ENCODE peak calls at places on chromosome 4, in eight cellular contexts. E, W, K, I, Z, R, U and Q are unnamed samples.

GRCh38 chr4:113181289-113182007 is 132.0 kb downstream of the ANK2 start:
- DNase-seq in K (no peak), Z (no peak), I (no peak), E (no peak), R (no peak), W (no peak), U (no peak), Q (no peak)

GRCh38 chr4:139656614-139657486 is 8.8 kb upstream of the MGST2 start:
- DNase-seq in K (peak), U (no peak), E (no peak), W (peak), R (peak), Z (peak), I (peak), Q (no peak)

GRCh38 chr4:60683953-60684352 is 516.2 kb upstream of the ADGRL3 start:
- DNase-seq in W (no peak), R (peak), E (no peak), I (peak), U (no peak), K (no peak), Z (no peak), Q (no peak)

GRCh38 chr4:137705171-137705783 is 173.0 kb upstream of the PCDH18 start:
- DNase-seq in R (peak), Z (no peak), U (peak), W (no peak), E (no peak), K (no peak), I (peak), Q (peak)

GRCh38 chr4:147780137-147780777 is 48.4 kb downstream of the ARHGAP10 start:
- DNase-seq in I (no peak), Z (no peak), K (no peak), U (peak), R (no peak), W (no peak), E (no peak), Q (no peak)

GRCh38 chr4:8607603-8608481 is 15.3 kb downstream of the CPZ start:
- DNase-seq in W (peak), E (peak), U (no peak), I (no peak), Z (peak), K (no peak), R (no peak), Q (no peak)

GRCh38 chr4:16626945-16627344 is 271.5 kb downstream of the LDB2 start:
- DNase-seq in I (peak), K (no peak), E (no peak), U (peak), R (peak), Z (no peak), W (peak), Q (peak)

GRCh38 chr4:140935259-140935658 is 179.1 kb upstream of the TBC1D9 start:
- DNase-seq in Z (no peak), I (peak), R (peak), E (no peak), K (no peak), W (peak), U (peak), Q (no peak)

GRCh38 chr4:33930497-33930896 is 2313.8 kb downstream of the ARAP2 start:
- DNase-seq in K (no peak), U (no peak), I (peak), E (no peak), R (peak), Z (no peak), W (no peak), Q (no peak)

GRCh38 chr4:143358923-143359694 is 22.4 kb downstream of the GAB1 start:
- DNase-seq in W (no peak), K (peak), U (no peak), I (peak), R (peak), E (peak), Z (no peak), Q (peak)

GRCh38 chr4:114472269-114473032 is 126.2 kb upstream of the UGT8 start:
- DNase-seq in Z (no peak), K (no peak), E (no peak), W (no peak), U (no peak), I (no peak), R (no peak), Q (no peak)

GRCh38 chr4:180828455-180829018 is 1414.7 kb upstream of the TENM3 start:
- DNase-seq in R (peak), Z (peak), I (peak), W (no peak), K (no peak), U (no peak), E (no peak), Q (peak)

GRCh38 chr4:40227284-40227683 is 30.5 kb downstream of the RHOH start:
- DNase-seq in K (no peak), U (no peak), E (no peak), I (no peak), R (no peak), W (no peak), Z (no peak), Q (no peak)

GRCh38 chr4:179465131-179465797 is 2023.0 kb upstream of the AGA start:
- DNase-seq in U (no peak), W (no peak), I (peak), E (no peak), K (no peak), R (no peak), Z (peak), Q (peak)

GRCh38 chr4:38140643-38141203 is 180.5 kb downstream of the PTTG2 start:
- DNase-seq in K (no peak), R (no peak), I (no peak), U (no peak), Z (no peak), E (no peak), W (no peak), Q (no peak)

GRCh38 chr4:6889101-6889735 is 20.4 kb upstream of the TBC1D14 start:
- DNase-seq in K (no peak), E (no peak), Z (no peak), I (no peak), W (peak), R (no peak), U (no peak), Q (no peak)

GRCh38 chr4:185480016-185480732 is 8.6 kb upstream of the CCDC110 start:
- DNase-seq in W (no peak), K (no peak), I (no peak), U (no peak), R (no peak), Z (peak), E (no peak), Q (no peak)

GRCh38 chr4:44221407-44221806 is 227.2 kb downstream of the KCTD8 start:
- DNase-seq in W (peak), Z (no peak), E (no peak), I (no peak), K (no peak), R (no peak), U (no peak), Q (no peak)

GRCh38 chr4:69896530-69897116 is 34.2 kb upstream of the CSN1S1 start:
- DNase-seq in K (no peak), Z (peak), W (no peak), R (peak), I (peak), E (no peak), U (no peak), Q (no peak)

GRCh38 chr4:182578402-182578801 is 335.2 kb downstream of the TENM3 start:
- DNase-seq in W (no peak), E (no peak), I (peak), Z (peak), K (peak), R (peak), U (no peak), Q (peak)

GRCh38 chr4:47913328-47913727 is 1.1 kb downstream of the NFXL1 start:
- DNase-seq in R (peak), U (no peak), K (no peak), Z (peak), W (no peak), I (no peak), E (no peak), Q (no peak)

GRCh38 chr4:47913858-47914218 is 545 bp downstream of the NFXL1 start:
- DNase-seq in Z (peak), E (peak), W (peak), U (no peak), R (no peak), K (peak), I (no peak), Q (no peak)

GRCh38 chr4:47914219-47914925 is at the start of gene NFXL1:
- DNase-seq in U (peak), W (peak), R (peak), E (peak), K (peak), Z (peak), I (peak), Q (peak)

GRCh38 chr4:47914926-47915237 is 499 bp upstream of the NFXL1 start:
- DNase-seq in I (no peak), U (no peak), K (no peak), W (no peak), Z (no peak), R (no peak), E (no peak), Q (no peak)

DNA sequence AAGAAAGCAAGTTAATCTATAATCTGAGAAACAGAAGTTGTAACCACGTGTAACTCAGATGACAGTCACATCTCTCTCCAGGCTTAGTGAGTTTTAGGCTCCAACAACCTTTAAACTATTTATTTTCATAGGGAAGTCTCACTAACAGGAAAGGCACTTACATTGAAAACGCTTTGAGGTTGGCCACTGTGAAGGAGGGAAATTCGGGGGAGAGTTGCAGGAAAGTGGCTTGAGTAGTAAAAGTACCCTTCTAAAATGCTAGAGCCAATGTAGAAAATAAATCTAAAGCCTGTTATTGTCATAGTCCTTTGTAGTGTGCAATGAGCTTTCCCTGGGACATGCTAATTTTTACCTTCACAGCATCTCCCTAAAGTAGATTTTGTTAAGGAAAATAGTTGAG is 995 bp upstream of the NFXL1 start:
- DNase-seq in R (no peak), I (no peak), W (no peak), K (no peak), E (no peak), Z (no peak), U (no peak), Q (no peak)
- H3K4me3 ChIP-seq in R (no peak), I (no peak), W (no peak), K (no peak), E (no peak), Z (peak), U (no peak), Q (no peak)

GRCh38 chr4:5805270-5805669 is 87.6 kb downstream of the CRMP1 start:
- DNase-seq in W (no peak), K (no peak), U (no peak), R (no peak), Z (no peak), E (peak), I (no peak), Q (no peak)

GRCh38 chr4:5801696-5802095 is 90.7 kb downstream of the EVC start:
- DNase-seq in U (no peak), I (no peak), K (no peak), E (peak), W (no peak), R (no peak), Z (no peak), Q (no peak)

GRCh38 chr4:5802565-5802964 is 90.3 kb downstream of the CRMP1 start:
- DNase-seq in U (no peak), E (peak), K (no peak), W (no peak), R (no peak), I (no peak), Z (no peak), Q (no peak)

GRCh38 chr4:5808081-5808741 is 84.7 kb downstream of the CRMP1 start:
- DNase-seq in I (peak), W (no peak), R (peak), K (no peak), U (no peak), Z (no peak), E (peak), Q (no peak)

DNA sequence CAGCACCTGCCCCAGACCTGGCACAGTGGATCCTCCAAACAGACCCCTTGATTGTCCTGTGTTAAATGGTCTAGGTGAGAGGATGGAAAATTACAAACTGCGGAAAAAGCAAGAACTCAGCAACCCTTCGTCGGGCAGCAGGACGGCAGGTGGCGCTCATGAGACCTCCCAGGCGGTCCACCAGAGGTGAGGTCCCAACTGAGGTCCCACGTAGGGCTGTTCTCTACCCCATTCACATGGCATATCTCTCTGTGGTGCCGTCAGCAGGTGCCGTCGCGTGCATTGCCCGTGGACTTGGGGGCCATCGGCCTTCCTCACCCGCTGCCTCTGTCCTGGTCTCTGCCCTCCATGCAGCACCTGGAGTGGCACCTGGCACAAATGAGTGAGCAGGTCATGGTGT is 88.2 kb downstream of the CRMP1 start:
- DNase-seq in E (peak), W (no peak), U (no peak), R (no peak), I (no peak), K (no peak), Z (peak), Q (no peak)
- TF ChIP-seq CTCF in E (no peak), W (no peak), U (no peak), R (no peak), I (no peak), K (no peak), Z (peak), Q (no peak)

GRCh38 chr4:133146192-133146573 is 2.9 kb upstream of the PCDH10 start:
- DNase-seq in U (no peak), K (no peak), I (no peak), R (no peak), E (no peak), Z (no peak), W (no peak), Q (no peak)
- H3K4me3 ChIP-seq in U (peak), K (no peak), I (peak), R (no peak), E (peak), Z (peak), W (no peak), Q (peak)

GRCh38 chr4:132593717-132594400 is 555.2 kb upstream of the PCDH10 start:
- DNase-seq in W (no peak), I (peak), K (no peak), Z (no peak), E (no peak), U (no peak), R (no peak), Q (no peak)

GRCh38 chr4:132592850-132593249 is 556.2 kb upstream of the PCDH10 start:
- DNase-seq in K (no peak), E (no peak), W (no peak), U (no peak), I (no peak), R (no peak), Z (no peak), Q (no peak)

GRCh38 chr4:132596186-132596585 is 552.9 kb upstream of the PCDH10 start:
- DNase-seq in Z (no peak), I (no peak), K (no peak), R (no peak), W (no peak), E (no peak), U (no peak), Q (no peak)

GRCh38 chr4:132587626-132588025 is 561.5 kb upstream of the PCDH10 start:
- DNase-seq in Z (no peak), K (no peak), W (no peak), I (peak), U (no peak), R (no peak), E (no peak), Q (peak)

GRCh38 chr4:132592340-132592739 is 556.8 kb upstream of the PCDH10 start:
- DNase-seq in I (no peak), R (no peak), Z (no peak), U (no peak), W (no peak), E (no peak), K (no peak), Q (no peak)
- TF ChIP-seq CTCF in I (no peak), R (no peak), Z (peak), U (no peak), W (no peak), E (no peak), K (no peak), Q (no peak)

GRCh38 chr4:42786350-42787070 is 106.0 kb upstream of the GRXCR1 start:
- DNase-seq in E (no peak), Z (peak), K (peak), I (no peak), W (no peak), U (no peak), R (no peak), Q (no peak)
- H3K4me3 ChIP-seq in E (no peak), Z (no peak), K (no peak), I (no peak), W (no peak), U (no peak), R (no peak), Q (no peak)

DNA sequence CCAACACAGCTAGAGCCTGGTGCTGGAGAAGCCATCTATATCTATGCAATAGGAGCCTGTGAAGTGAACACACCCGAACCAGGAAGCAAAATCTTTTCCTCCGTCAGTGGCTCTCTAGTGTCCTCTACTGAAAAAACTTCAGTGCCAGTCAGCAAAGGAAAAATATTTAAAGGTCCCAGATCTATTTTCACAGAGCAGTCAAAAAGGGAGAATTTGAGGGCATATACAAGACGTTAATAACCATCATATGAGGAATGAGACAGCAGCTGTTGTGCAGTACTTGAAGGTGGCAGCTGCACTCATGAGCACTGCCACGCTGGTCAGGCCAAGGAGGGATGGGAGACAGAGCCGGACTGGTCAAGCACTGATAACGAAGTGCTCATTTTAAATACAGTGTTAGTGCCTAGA is 14.4 kb downstream of the MCUB start:
- DNase-seq in W (no peak), Z (peak), I (peak), R (peak), U (no peak), K (no peak), E (no peak), Q (no peak)
- TF ChIP-seq CTCF in W (no peak), Z (peak), I (peak), R (no peak), U (no peak), K (no peak), E (no peak), Q (no peak)

GRCh38 chr4:103478210-103478609 is 241.6 kb downstream of the TACR3 start:
- DNase-seq in E (no peak), R (no peak), I (no peak), U (no peak), K (no peak), Z (peak), W (no peak), Q (no peak)
- H3K4me3 ChIP-seq in E (no peak), R (no peak), I (no peak), U (no peak), K (no peak), Z (no peak), W (no peak), Q (no peak)

DNA sequence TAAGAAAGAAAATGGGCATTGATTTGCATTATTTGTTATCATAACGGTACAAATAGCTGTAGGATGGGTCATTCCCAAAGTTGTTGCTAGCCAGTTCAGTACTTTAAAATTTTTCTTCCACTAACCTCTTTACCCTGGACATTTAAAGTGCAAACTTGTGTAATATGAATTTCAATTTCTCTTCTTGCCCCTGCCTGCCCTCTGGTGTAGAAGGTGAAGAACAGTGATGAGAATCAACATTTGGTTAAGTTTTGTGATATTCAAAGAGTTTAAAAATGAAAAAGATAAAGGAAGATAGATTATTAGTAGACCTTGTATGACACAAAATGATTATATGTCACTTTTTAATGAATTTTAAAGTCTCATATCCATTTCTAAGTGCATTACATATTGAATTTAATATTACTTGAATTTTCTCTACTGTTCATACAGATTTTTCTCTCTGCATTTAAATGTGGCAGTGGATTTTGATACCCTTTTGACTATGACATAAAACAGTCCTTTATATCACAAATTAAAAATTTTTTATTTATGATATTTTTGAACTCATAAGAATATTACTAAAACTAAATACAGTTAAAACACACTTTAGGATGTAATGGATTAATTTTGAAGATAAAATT is 337.7 kb downstream of the BMPR1B start:
- DNase-seq in U (no peak), K (no peak), I (peak), R (peak), E (no peak), Z (peak), W (peak), Q (no peak)
- TF ChIP-seq CTCF in U (peak), K (no peak), I (peak), R (peak), E (no peak), Z (peak), W (peak), Q (peak)

DNA sequence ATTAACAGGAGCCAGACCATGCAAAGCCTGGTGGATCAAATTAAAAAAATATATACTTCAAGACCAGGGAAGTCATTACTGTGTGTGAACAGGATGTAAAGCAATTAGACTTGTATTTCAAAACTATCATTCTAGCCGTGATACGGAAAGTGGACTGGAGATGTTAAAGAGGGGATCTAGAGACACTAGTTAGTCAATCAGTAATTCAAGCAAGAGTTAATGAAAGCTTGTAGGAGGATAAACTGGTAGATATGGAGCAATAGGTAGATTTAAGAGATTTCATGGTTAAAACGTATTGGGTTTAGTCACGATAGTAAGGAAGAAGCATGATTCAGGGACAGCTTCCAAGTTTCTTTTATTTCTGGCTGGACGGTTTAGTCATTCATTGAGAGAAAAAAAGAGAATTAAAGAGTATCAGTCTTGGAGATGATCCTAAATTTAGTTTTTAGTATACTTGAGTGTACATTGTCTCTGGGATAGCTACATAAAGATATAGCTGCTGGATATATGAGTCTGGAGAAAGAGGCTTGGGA is 3.9 kb downstream of the MAD2L1 start:
- DNase-seq in U (no peak), E (no peak), W (no peak), I (no peak), R (peak), K (no peak), Z (no peak), Q (no peak)
- H3K4me3 ChIP-seq in U (no peak), E (no peak), W (no peak), I (no peak), R (no peak), K (no peak), Z (no peak), Q (no peak)